ENCODE peak calls at places on chromosome 18, in ten cellular contexts. One of them, this sample, is unnamed.

GRCh38 chr18:74040008-74040407 is 107.6 kb downstream of the FBXO15 start:
- DNase-seq in fibroblast of villous mesenchyme: no peak
- DNase-seq in CD8-positive, alpha-beta T cell: no peak
- DNase-seq in astrocyte of the spinal cord: no peak
- DNase-seq in adrenal gland: no peak
- DNase-seq in neural crest cell: no peak
- DNase-seq in fibroblast of pulmonary artery: no peak
- DNase-seq in pancreas: no peak
- DNase-seq in nephron progenitor cell: no peak
- DNase-seq in cardiac fibroblast: no peak
- DNase-seq in this sample: no peak

GRCh38 chr18:21557607-21558253 is 42.8 kb downstream of the ESCO1 start:
- DNase-seq in fibroblast of villous mesenchyme: no peak
- DNase-seq in CD8-positive, alpha-beta T cell: no peak
- DNase-seq in astrocyte of the spinal cord: no peak
- DNase-seq in adrenal gland: no peak
- DNase-seq in neural crest cell: no peak
- DNase-seq in fibroblast of pulmonary artery: peak
- DNase-seq in pancreas: peak
- DNase-seq in nephron progenitor cell: no peak
- DNase-seq in cardiac fibroblast: no peak
- DNase-seq in this sample: no peak

GRCh38 chr18:73987247-73987980 is 160.2 kb downstream of the FBXO15 start:
- DNase-seq in fibroblast of villous mesenchyme: no peak
- DNase-seq in CD8-positive, alpha-beta T cell: no peak
- DNase-seq in astrocyte of the spinal cord: peak
- DNase-seq in adrenal gland: no peak
- DNase-seq in neural crest cell: no peak
- DNase-seq in fibroblast of pulmonary artery: no peak
- DNase-seq in pancreas: no peak
- DNase-seq in nephron progenitor cell: no peak
- DNase-seq in cardiac fibroblast: peak
- DNase-seq in this sample: peak

GRCh38 chr18:79378416-79379250 is 17.1 kb upstream of the NFATC1 start:
- DNase-seq in fibroblast of villous mesenchyme: peak
- DNase-seq in CD8-positive, alpha-beta T cell: peak
- DNase-seq in astrocyte of the spinal cord: peak
- DNase-seq in adrenal gland: peak
- DNase-seq in neural crest cell: peak
- DNase-seq in fibroblast of pulmonary artery: peak
- DNase-seq in pancreas: peak
- DNase-seq in nephron progenitor cell: peak
- DNase-seq in cardiac fibroblast: peak
- DNase-seq in this sample: peak

GRCh38 chr18:9876867-9877654 is 8.7 kb upstream of the TXNDC2 start:
- DNase-seq in fibroblast of villous mesenchyme: peak
- DNase-seq in CD8-positive, alpha-beta T cell: no peak
- DNase-seq in astrocyte of the spinal cord: peak
- DNase-seq in adrenal gland: peak
- DNase-seq in neural crest cell: no peak
- DNase-seq in fibroblast of pulmonary artery: peak
- DNase-seq in pancreas: peak
- DNase-seq in nephron progenitor cell: no peak
- DNase-seq in cardiac fibroblast: peak
- DNase-seq in this sample: peak

GRCh38 chr18:24600076-24600654 is 139.7 kb downstream of the HRH4 start:
- DNase-seq in fibroblast of villous mesenchyme: peak
- DNase-seq in CD8-positive, alpha-beta T cell: no peak
- DNase-seq in astrocyte of the spinal cord: peak
- DNase-seq in adrenal gland: no peak
- DNase-seq in neural crest cell: peak
- DNase-seq in fibroblast of pulmonary artery: peak
- DNase-seq in pancreas: no peak
- DNase-seq in nephron progenitor cell: peak
- DNase-seq in cardiac fibroblast: peak
- DNase-seq in this sample: peak

GRCh38 chr18:36188912-36189311 is 1.6 kb downstream of the MOCOS start:
- DNase-seq in fibroblast of villous mesenchyme: no peak
- DNase-seq in CD8-positive, alpha-beta T cell: no peak
- DNase-seq in astrocyte of the spinal cord: no peak
- DNase-seq in adrenal gland: no peak
- DNase-seq in neural crest cell: no peak
- DNase-seq in fibroblast of pulmonary artery: no peak
- DNase-seq in pancreas: no peak
- DNase-seq in nephron progenitor cell: no peak
- DNase-seq in cardiac fibroblast: no peak
- DNase-seq in this sample: no peak

GRCh38 chr18:55185391-55185790 is 226.1 kb upstream of the CCDC68 start:
- DNase-seq in fibroblast of villous mesenchyme: no peak
- DNase-seq in CD8-positive, alpha-beta T cell: no peak
- DNase-seq in astrocyte of the spinal cord: peak
- DNase-seq in adrenal gland: no peak
- DNase-seq in neural crest cell: no peak
- DNase-seq in fibroblast of pulmonary artery: no peak
- DNase-seq in pancreas: no peak
- DNase-seq in nephron progenitor cell: no peak
- DNase-seq in cardiac fibroblast: peak
- DNase-seq in this sample: no peak

GRCh38 chr18:75161629-75162028 is 47.3 kb downstream of the PTGR3 start:
- DNase-seq in fibroblast of villous mesenchyme: peak
- DNase-seq in CD8-positive, alpha-beta T cell: no peak
- DNase-seq in astrocyte of the spinal cord: no peak
- DNase-seq in adrenal gland: peak
- DNase-seq in neural crest cell: no peak
- DNase-seq in fibroblast of pulmonary artery: no peak
- DNase-seq in pancreas: no peak
- DNase-seq in nephron progenitor cell: no peak
- DNase-seq in cardiac fibroblast: peak
- DNase-seq in this sample: no peak

GRCh38 chr18:54558609-54559585 is 32.1 kb upstream of the DYNAP start:
- DNase-seq in fibroblast of villous mesenchyme: peak
- DNase-seq in CD8-positive, alpha-beta T cell: no peak
- DNase-seq in astrocyte of the spinal cord: peak
- DNase-seq in adrenal gland: no peak
- DNase-seq in neural crest cell: no peak
- DNase-seq in fibroblast of pulmonary artery: peak
- DNase-seq in pancreas: no peak
- DNase-seq in nephron progenitor cell: no peak
- DNase-seq in cardiac fibroblast: peak
- DNase-seq in this sample: no peak

GRCh38 chr18:33123852-33124251 is 316.7 kb downstream of the CCDC178 start:
- DNase-seq in fibroblast of villous mesenchyme: no peak
- DNase-seq in CD8-positive, alpha-beta T cell: no peak
- DNase-seq in astrocyte of the spinal cord: no peak
- DNase-seq in adrenal gland: no peak
- DNase-seq in neural crest cell: no peak
- DNase-seq in fibroblast of pulmonary artery: no peak
- DNase-seq in pancreas: no peak
- DNase-seq in nephron progenitor cell: peak
- DNase-seq in cardiac fibroblast: no peak
- DNase-seq in this sample: no peak

GRCh38 chr18:41993151-41993550 is 38.1 kb downstream of the PIK3C3 start:
- DNase-seq in fibroblast of villous mesenchyme: peak
- DNase-seq in CD8-positive, alpha-beta T cell: no peak
- DNase-seq in astrocyte of the spinal cord: no peak
- DNase-seq in adrenal gland: no peak
- DNase-seq in neural crest cell: no peak
- DNase-seq in fibroblast of pulmonary artery: no peak
- DNase-seq in pancreas: no peak
- DNase-seq in nephron progenitor cell: no peak
- DNase-seq in cardiac fibroblast: no peak
- DNase-seq in this sample: no peak

DNA sequence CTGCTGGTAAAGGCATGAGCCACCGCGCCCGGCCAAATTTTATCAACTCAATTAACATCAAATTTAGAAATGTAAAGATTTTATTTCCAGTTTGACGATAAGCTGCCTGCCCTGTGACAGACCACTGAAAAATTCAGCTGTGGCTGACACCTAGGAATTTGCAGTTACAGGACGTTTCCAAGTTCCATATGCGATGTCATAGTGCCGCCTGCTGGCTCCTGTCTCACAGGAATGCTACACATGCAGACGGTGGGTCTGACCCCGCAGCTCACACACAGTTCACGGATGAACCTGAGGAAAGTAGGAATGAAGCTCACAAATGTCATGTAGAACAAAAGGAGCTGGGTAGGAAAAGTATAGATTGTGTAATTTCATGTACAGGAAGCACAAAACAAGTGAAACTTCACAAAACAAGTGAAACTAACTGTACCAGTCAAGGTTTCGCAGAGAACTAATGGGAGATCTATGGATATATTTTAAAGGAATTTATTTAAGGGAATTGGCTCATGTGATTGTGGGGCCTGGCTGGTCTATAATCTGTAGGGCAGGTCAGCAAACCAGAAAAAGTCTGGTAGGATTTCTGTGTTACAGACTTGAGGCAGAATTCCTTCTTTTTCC is 13.2 kb upstream of the SEH1L start:
- DNase-seq in fibroblast of villous mesenchyme: peak
- DNase-seq in CD8-positive, alpha-beta T cell: peak
- DNase-seq in astrocyte of the spinal cord: peak
- DNase-seq in adrenal gland: peak
- DNase-seq in neural crest cell: peak
- DNase-seq in fibroblast of pulmonary artery: peak
- DNase-seq in pancreas: peak
- DNase-seq in nephron progenitor cell: peak
- DNase-seq in cardiac fibroblast: peak
- DNase-seq in this sample: peak
- TF ChIP-seq CTCF in fibroblast of villous mesenchyme: peak
- TF ChIP-seq CTCF in CD8-positive, alpha-beta T cell: peak
- TF ChIP-seq CTCF in astrocyte of the spinal cord: peak
- TF ChIP-seq CTCF in adrenal gland: peak
- TF ChIP-seq CTCF in neural crest cell: peak
- TF ChIP-seq CTCF in fibroblast of pulmonary artery: peak
- TF ChIP-seq CTCF in pancreas: peak
- TF ChIP-seq CTCF in nephron progenitor cell: peak
- TF ChIP-seq CTCF in cardiac fibroblast: peak
- TF ChIP-seq CTCF in this sample: peak

DNA sequence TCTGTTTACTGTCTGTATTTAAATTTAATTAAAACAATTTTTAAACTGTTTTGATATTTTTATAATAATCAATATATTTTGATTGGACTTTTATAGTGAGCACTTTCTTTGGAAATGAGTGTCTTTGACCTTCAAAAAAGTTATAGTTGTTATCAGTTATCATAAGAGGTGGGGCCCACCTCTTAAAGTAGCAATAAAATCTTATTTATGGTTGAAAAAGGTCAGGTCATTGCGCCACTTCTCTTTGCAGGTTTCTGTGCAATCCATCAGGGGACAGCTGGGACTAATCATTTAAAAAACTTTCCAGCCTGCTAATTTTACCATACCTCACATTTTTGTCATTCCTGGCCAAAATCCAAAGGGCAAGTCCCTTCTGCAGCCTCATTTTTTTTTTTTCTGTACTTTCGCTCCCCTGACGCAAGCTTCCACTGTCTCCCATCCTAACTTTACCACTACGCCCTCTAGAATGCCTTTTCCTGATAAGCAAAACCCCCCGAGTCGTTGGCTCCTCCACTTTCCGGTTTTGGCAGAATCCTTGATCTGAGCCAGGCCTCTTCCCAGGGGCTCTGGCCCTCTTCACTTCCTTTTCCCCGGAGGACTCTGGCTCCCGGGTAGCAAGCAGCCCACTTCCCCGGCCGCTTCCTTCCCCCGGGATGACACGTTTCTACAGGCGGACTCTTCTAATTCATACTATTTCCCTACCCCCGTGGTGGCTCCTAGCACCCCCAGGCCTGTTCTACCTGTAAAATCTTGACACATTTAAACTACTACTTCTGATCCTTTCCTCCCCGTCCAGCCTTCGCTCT is 1.1 kb upstream of the SEH1L start:
- DNase-seq in fibroblast of villous mesenchyme: peak
- DNase-seq in CD8-positive, alpha-beta T cell: peak
- DNase-seq in astrocyte of the spinal cord: peak
- DNase-seq in adrenal gland: peak
- DNase-seq in neural crest cell: no peak
- DNase-seq in fibroblast of pulmonary artery: peak
- DNase-seq in pancreas: no peak
- DNase-seq in nephron progenitor cell: peak
- DNase-seq in cardiac fibroblast: peak
- DNase-seq in this sample: peak
- TF ChIP-seq CTCF in fibroblast of villous mesenchyme: peak
- TF ChIP-seq CTCF in CD8-positive, alpha-beta T cell: no peak
- TF ChIP-seq CTCF in astrocyte of the spinal cord: no peak
- TF ChIP-seq CTCF in adrenal gland: no peak
- TF ChIP-seq CTCF in neural crest cell: no peak
- TF ChIP-seq CTCF in fibroblast of pulmonary artery: peak
- TF ChIP-seq CTCF in pancreas: no peak
- TF ChIP-seq CTCF in nephron progenitor cell: no peak
- TF ChIP-seq CTCF in cardiac fibroblast: no peak
- TF ChIP-seq CTCF in this sample: peak

DNA sequence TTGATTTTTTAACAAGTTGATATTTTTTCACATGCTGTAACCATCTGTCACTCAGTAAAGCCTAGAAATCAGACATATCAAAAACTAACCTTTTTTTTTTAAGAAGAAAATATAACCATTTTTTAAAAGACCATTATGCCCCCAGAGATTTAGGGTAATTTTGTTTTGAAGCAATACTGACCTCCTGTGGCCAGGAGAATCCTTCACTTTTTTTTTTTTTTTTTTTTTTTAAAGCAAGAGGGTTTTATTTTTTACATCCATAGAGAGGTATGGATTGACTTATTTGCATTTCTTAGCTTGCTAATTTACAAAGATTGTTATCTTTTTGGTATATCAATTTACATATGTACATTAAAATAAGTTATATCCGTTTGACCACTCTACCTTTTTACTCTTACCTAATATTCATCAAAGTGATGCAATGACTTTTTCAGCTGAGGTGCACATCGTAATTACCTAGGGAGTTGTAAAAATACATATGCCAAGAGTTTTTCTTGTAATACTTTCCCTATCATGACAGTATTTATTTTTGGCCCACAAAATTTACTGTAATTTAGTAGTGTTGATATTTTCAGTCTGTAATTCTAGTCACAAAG is 161.9 kb downstream of the SOCS6 start:
- DNase-seq in fibroblast of villous mesenchyme: peak
- DNase-seq in CD8-positive, alpha-beta T cell: no peak
- DNase-seq in astrocyte of the spinal cord: peak
- DNase-seq in adrenal gland: no peak
- DNase-seq in neural crest cell: no peak
- DNase-seq in fibroblast of pulmonary artery: peak
- DNase-seq in pancreas: no peak
- DNase-seq in nephron progenitor cell: no peak
- DNase-seq in cardiac fibroblast: peak
- DNase-seq in this sample: no peak
- TF ChIP-seq CTCF in fibroblast of villous mesenchyme: peak
- TF ChIP-seq CTCF in CD8-positive, alpha-beta T cell: no peak
- TF ChIP-seq CTCF in astrocyte of the spinal cord: peak
- TF ChIP-seq CTCF in adrenal gland: no peak
- TF ChIP-seq CTCF in neural crest cell: peak
- TF ChIP-seq CTCF in fibroblast of pulmonary artery: peak
- TF ChIP-seq CTCF in pancreas: no peak
- TF ChIP-seq CTCF in nephron progenitor cell: peak
- TF ChIP-seq CTCF in cardiac fibroblast: peak
- TF ChIP-seq CTCF in this sample: peak

DNA sequence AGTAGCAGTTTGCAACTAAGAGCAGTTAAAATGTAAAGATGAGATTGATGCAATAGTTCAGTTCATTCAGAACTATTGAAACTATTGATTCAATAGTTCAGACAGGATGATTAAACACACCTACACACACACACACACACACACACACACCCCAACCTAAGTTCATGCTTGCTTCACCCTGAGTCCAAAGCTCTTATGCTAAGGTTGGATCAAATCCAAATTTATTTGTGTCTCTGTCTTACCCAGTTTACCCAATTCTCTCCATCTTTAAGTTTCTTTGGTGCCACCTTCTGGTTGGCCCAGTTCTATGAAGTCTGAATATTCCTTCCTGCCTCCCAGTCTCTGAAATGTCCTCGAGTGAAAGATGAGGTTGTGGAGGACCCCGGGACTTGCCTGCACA is 5.1 kb downstream of the SERPINB8 start:
- DNase-seq in fibroblast of villous mesenchyme: peak
- DNase-seq in CD8-positive, alpha-beta T cell: no peak
- DNase-seq in astrocyte of the spinal cord: peak
- DNase-seq in adrenal gland: no peak
- DNase-seq in neural crest cell: no peak
- DNase-seq in fibroblast of pulmonary artery: peak
- DNase-seq in pancreas: no peak
- DNase-seq in nephron progenitor cell: no peak
- DNase-seq in cardiac fibroblast: peak
- DNase-seq in this sample: peak
- TF ChIP-seq CTCF in fibroblast of villous mesenchyme: peak
- TF ChIP-seq CTCF in CD8-positive, alpha-beta T cell: no peak
- TF ChIP-seq CTCF in astrocyte of the spinal cord: peak
- TF ChIP-seq CTCF in adrenal gland: peak
- TF ChIP-seq CTCF in neural crest cell: no peak
- TF ChIP-seq CTCF in fibroblast of pulmonary artery: peak
- TF ChIP-seq CTCF in pancreas: no peak
- TF ChIP-seq CTCF in nephron progenitor cell: no peak
- TF ChIP-seq CTCF in cardiac fibroblast: peak
- TF ChIP-seq CTCF in this sample: peak